ENCODE peak calls at places on chromosomes 16 and 17, in nine cellular contexts. S is uterus, T is cardiac muscle cell, K is upper lobe of left lung, F is osteoblast, L is right atrium auricular region, Z is fibroblast of lung, Q is SK-N-SH, J is ovary. E is an unnamed sample.

GRCh38 chr17:1830288-1830687 is 483 bp downstream of the RPA1 start:
- DNase-seq in S (no peak), T (peak; percentile 4), K (no peak), F (peak; percentile 78), L (no peak), Z (peak; percentile 3), Q (peak; percentile 27), J (no peak), E (no peak)

GRCh38 chr17:65545708-65546523 is 15.5 kb downstream of the AXIN2 start:
- DNase-seq in S (no peak), T (no peak), K (no peak), F (peak; percentile 26), L (no peak), Z (no peak), Q (no peak), J (no peak), E (peak; percentile 53)

GRCh38 chr17:16304832-16305231 is 48.4 kb downstream of the CENPV start:
- DNase-seq in S (no peak), T (peak; percentile 52), K (no peak), F (no peak), L (no peak), Z (peak; percentile 25), Q (peak; percentile 50), J (no peak), E (no peak)

GRCh38 chr16:65782537-65783290 is 583.8 kb upstream of the CDH5 start:
- DNase-seq in S (peak; percentile 15), T (peak; percentile 90), K (no peak), F (peak; percentile 93), L (peak; percentile 40), Z (peak; percentile 95), Q (no peak), J (peak; percentile 14), E (no peak)

GRCh38 chr17:64423881-64424280 is 25.0 kb upstream of the MILR1 start:
- DNase-seq in S (no peak), T (no peak), K (no peak), F (no peak), L (no peak), Z (peak; percentile 37), Q (no peak), J (no peak), E (peak; percentile 28)

GRCh38 chr17:6279659-6280058 is 155.3 kb downstream of the AIPL1 start:
- DNase-seq in S (no peak), T (no peak), K (no peak), F (no peak), L (no peak), Z (no peak), Q (no peak), J (no peak), E (no peak)

GRCh38 chr16:7456221-7456620 is 123.6 kb downstream of the RBFOX1 start:
- DNase-seq in S (no peak), T (no peak), K (no peak), F (no peak), L (no peak), Z (no peak), Q (no peak), J (no peak), E (no peak)

GRCh38 chr16:85113168-85113733 is 979 bp upstream of the CIBAR2 start:
- DNase-seq in S (no peak), T (no peak), K (no peak), F (no peak), L (no peak), Z (no peak), Q (no peak), J (no peak), E (no peak)

GRCh38 chr17:56778898-56779297 is 54.8 kb downstream of the C17orf67 start:
- DNase-seq in S (no peak), T (no peak), K (no peak), F (no peak), L (no peak), Z (no peak), Q (no peak), J (no peak), E (no peak)

GRCh38 chr17:696412-696811 is 18.2 kb downstream of the VPS53 start:
- DNase-seq in S (no peak), T (no peak), K (no peak), F (peak; percentile 27), L (no peak), Z (no peak), Q (peak; percentile 27), J (no peak), E (no peak)

GRCh38 chr17:10729334-10730193 is at the start of gene TMEM220:
- DNase-seq in S (peak; percentile 83), T (peak; percentile 89), K (peak; percentile 95), F (peak; percentile 91), L (peak; percentile 85), Z (peak; percentile 78), Q (peak; percentile 87), J (peak; percentile 81), E (peak; percentile 94)
- H3K27ac ChIP-seq in S (peak within 1 kb of the TSS; percentile 97), T (no peak within 1 kb of the TSS), K (peak within 1 kb of the TSS; percentile 89), F (peak within 1 kb of the TSS; percentile 66), L (peak within 1 kb of the TSS; percentile 95), Z (peak within 1 kb of the TSS; percentile 62), Q (peak within 1 kb of the TSS; percentile 76), J (peak within 1 kb of the TSS; percentile 98), E (peak within 1 kb of the TSS; percentile 87)

GRCh38 chr17:70017941-70018340 is 57.1 kb upstream of the KCNJ16 start:
- DNase-seq in S (no peak), T (no peak), K (no peak), F (no peak), L (no peak), Z (no peak), Q (no peak), J (no peak), E (no peak)
- TF ChIP-seq CTCF in S (no peak), T (no peak), K (no peak), F (no peak), L (no peak), Z (no peak), Q (no peak), J (no peak), E (no peak)

GRCh38 chr17:4591529-4591928 is 7.2 kb downstream of the SMTNL2 start:
- DNase-seq in S (no peak), T (peak; percentile 43), K (no peak), F (peak; percentile 98), L (no peak), Z (peak; percentile 25), Q (peak; percentile 51), J (peak; percentile 38), E (no peak)
- H3K27ac ChIP-seq in S (no peak overlapping the region), T (peak overlapping the region; percentile 39), K (no peak overlapping the region), F (no peak overlapping the region), L (no peak overlapping the region), Z (no peak overlapping the region), Q (no peak overlapping the region), J (no peak overlapping the region), E (no peak overlapping the region)

GRCh38 chr17:82231562-82232321 is 2.9 kb downstream of the SLC16A3 start:
- DNase-seq in S (peak; percentile 82), T (peak; percentile 92), K (peak; percentile 94), F (peak; percentile 95), L (peak; percentile 88), Z (peak; percentile 50), Q (no peak), J (peak; percentile 74), E (peak; percentile 93)

GRCh38 chr17:82229686-82230626 is 1.1 kb downstream of the SLC16A3 start:
- DNase-seq in S (no peak), T (peak; percentile 28), K (peak; percentile 72), F (peak; percentile 98), L (no peak), Z (no peak), Q (no peak), J (no peak), E (peak; percentile 78)

GRCh38 chr17:82232322-82232785 is 3.5 kb downstream of the SLC16A3 start:
- DNase-seq in S (peak; percentile 27), T (no peak), K (peak; percentile 75), F (no peak), L (no peak), Z (no peak), Q (no peak), J (no peak), E (peak; percentile 79)

GRCh38 chr17:82231312-82231561 is 2.4 kb downstream of the SLC16A3 start:
- DNase-seq in S (no peak), T (no peak), K (no peak), F (peak; percentile 99), L (no peak), Z (no peak), Q (no peak), J (no peak), E (no peak)

GRCh38 chr17:82230627-82231311 is 1.9 kb downstream of the SLC16A3 start:
- DNase-seq in S (peak; percentile 82), T (peak; percentile 95), K (peak; percentile 97), F (peak; percentile 100), L (peak; percentile 85), Z (peak; percentile 79), Q (peak; percentile 77), J (peak; percentile 83), E (peak; percentile 93)
- TF ChIP-seq CTCF in S (peak; percentile 55), T (peak; percentile 38), K (peak; percentile 90), F (no peak), L (peak; percentile 46), Z (peak; percentile 28), Q (no peak), J (peak; percentile 81), E (peak; percentile 59)

GRCh38 chr17:17737938-17738894 is 57.0 kb downstream of the RAI1 start:
- DNase-seq in S (no peak), T (peak; percentile 37), K (peak; percentile 87), F (peak; percentile 85), L (no peak), Z (peak; percentile 60), Q (peak; percentile 89), J (peak; percentile 67), E (no peak)

GRCh38 chr17:17740627-17741237 is 59.5 kb downstream of the RAI1 start:
- DNase-seq in S (no peak), T (no peak), K (peak; percentile 72), F (peak; percentile 73), L (no peak), Z (peak; percentile 67), Q (no peak), J (no peak), E (no peak)

GRCh38 chr17:17738901-17739300 is 57.6 kb downstream of the RAI1 start:
- DNase-seq in S (no peak), T (no peak), K (no peak), F (no peak), L (no peak), Z (peak; percentile 36), Q (no peak), J (no peak), E (no peak)

GRCh38 chr17:17741346-17742023 is 60.2 kb downstream of the RAI1 start:
- DNase-seq in S (no peak), T (no peak), K (peak; percentile 57), F (peak; percentile 93), L (no peak), Z (peak; percentile 56), Q (peak; percentile 72), J (no peak), E (no peak)

DNA sequence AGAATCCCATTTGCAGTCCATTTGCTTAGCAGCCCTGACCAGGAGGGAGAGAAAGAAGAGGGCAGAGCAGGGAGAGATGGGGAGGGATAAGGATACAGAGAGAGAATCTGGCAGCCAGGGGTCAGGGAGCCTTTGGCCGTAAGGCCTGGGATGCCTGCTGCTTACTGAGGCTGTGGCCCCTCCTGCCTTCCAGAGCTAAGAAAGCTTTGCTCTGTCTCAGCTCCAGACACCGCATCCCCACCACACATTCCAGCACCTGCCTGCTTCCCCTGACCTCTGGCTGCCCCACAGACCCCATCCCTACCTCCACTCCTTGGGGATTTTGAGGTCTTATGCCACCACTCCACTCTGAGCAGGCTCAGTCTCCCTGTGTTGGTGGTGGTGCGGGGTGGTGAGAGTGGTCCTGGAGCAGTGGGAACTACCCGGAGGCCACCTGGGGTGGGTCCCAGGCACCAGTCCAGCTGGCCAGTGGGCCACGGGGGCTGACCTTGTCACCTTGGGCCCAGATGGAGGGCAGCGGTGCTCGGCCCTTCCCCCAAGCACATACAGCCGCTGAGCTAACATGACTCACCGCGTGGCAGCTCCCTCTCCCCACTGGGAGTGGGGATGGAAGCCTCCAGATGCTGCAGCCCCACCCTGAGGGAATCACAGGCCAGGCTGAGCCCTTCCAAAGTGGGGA is 58.3 kb downstream of the RAI1 start:
- DNase-seq in S (peak; percentile 73), T (peak; percentile 51), K (peak; percentile 71), F (peak; percentile 99), L (no peak), Z (peak; percentile 71), Q (peak; percentile 78), J (peak; percentile 62), E (peak; percentile 88)
- H3K27ac ChIP-seq in S (peak overlapping the region; percentile 71), T (no peak overlapping the region), K (no peak overlapping the region), F (peak overlapping the region; percentile 61), L (peak overlapping the region; percentile 61), Z (peak overlapping the region; percentile 37), Q (peak overlapping the region; percentile 91), J (peak overlapping the region; percentile 31), E (peak overlapping the region; percentile 79)